ENCODE peak calls at places on chromosome 16, in four cellular contexts. O is GM12878, D is K562, B is H1. K is an unnamed sample.

GRCh38 chr16:63998-64913 is 8.2 kb downstream of the RHBDF1 start:
- DNase-seq in O (no peak), D (no peak), B (no peak), K (no peak)

GRCh38 chr16:85091522-85091910 is 20.8 kb downstream of the CIBAR2 start:
- DNase-seq in O (no peak), D (no peak), B (no peak), K (no peak)

GRCh38 chr16:52578007-52578828 is 31.3 kb upstream of the TOX3 start:
- DNase-seq in O (no peak), D (no peak), B (no peak), K (peak; percentile 82)

GRCh38 chr16:1731073-1731472 is 25.1 kb downstream of the MAPK8IP3 start:
- DNase-seq in O (no peak), D (no peak), B (no peak), K (no peak)

GRCh38 chr16:57883953-57884654 is 81.8 kb upstream of the KIFC3 start:
- DNase-seq in O (no peak), D (no peak), B (peak; percentile 73), K (no peak)

GRCh38 chr16:1771072-1771863 is at the start of gene NME3:
- DNase-seq in O (no peak), D (peak; percentile 85), B (peak; percentile 90), K (peak; percentile 17)

GRCh38 chr16:20897253-20897896 is 2.8 kb downstream of the DCUN1D3 start:
- DNase-seq in O (no peak), D (no peak), B (no peak), K (peak; percentile 36)

GRCh38 chr16:3509470-3509928 is 8.7 kb downstream of the CLUAP1 start:
- DNase-seq in O (peak; percentile 84), D (no peak), B (no peak), K (no peak)

GRCh38 chr16:46577988-46578579 is 43.1 kb downstream of the SHCBP1 start:
- DNase-seq in O (no peak), D (no peak), B (no peak), K (no peak)

GRCh38 chr16:81616321-81617020 is 162.6 kb upstream of the PLCG2 start:
- DNase-seq in O (peak; percentile 54), D (no peak), B (no peak), K (no peak)
- TF ChIP-seq HDAC6 in O (no peak), D (no peak), B (no peak), K (no peak)

GRCh38 chr16:27333549-27333948 is 19.8 kb downstream of the IL4R start:
- DNase-seq in O (no peak), D (no peak), B (no peak), K (no peak)

GRCh38 chr16:27334192-27334764 is 20.5 kb downstream of the IL4R start:
- DNase-seq in O (no peak), D (no peak), B (no peak), K (no peak)

GRCh38 chr16:27330542-27330941 is 16.8 kb downstream of the IL4R start:
- DNase-seq in O (no peak), D (no peak), B (no peak), K (no peak)

GRCh38 chr16:27333104-27333503 is 19.3 kb downstream of the IL4R start:
- DNase-seq in O (no peak), D (no peak), B (no peak), K (no peak)

GRCh38 chr16:27332105-27332504 is 18.3 kb downstream of the IL4R start:
- DNase-seq in O (no peak), D (no peak), B (no peak), K (no peak)
- TF ChIP-seq HDAC6 in O (no peak), D (no peak), B (no peak), K (no peak)

GRCh38 chr16:71933017-71933416 is 37.7 kb downstream of the IST1 start:
- DNase-seq in O (no peak), D (no peak), B (no peak), K (no peak)
- TF ChIP-seq HDAC6 in O (no peak), D (no peak), B (no peak), K (no peak)

DNA sequence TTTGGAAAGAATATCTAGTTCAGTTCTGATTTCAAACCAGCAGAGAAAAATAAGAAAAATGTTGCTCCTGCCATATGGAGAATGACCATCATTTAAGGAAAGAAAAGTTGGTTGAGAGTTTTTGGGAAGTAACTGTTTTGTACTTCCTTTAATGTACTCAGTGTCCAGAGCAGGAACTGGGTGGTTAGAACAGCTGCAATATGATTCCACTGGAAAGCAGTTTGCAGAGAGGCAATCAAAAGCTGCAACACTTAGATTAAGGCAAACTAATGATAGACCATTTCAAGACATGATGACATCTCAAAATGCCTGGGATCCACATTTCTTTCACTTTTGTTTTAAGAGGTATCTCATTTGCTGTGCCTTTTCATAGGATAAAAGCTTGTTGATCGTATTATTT is 313.3 kb upstream of the HSBP1 start:
- DNase-seq in O (no peak), D (no peak), B (no peak), K (no peak)
- TF ChIP-seq HDAC6 in O (no peak), D (no peak), B (no peak), K (no peak)

GRCh38 chr16:22843856-22844255 is 29.9 kb downstream of the HS3ST2 start:
- DNase-seq in O (no peak), D (no peak), B (no peak), K (no peak)
- TF ChIP-seq HDAC6 in O (no peak), D (no peak), B (no peak), K (no peak)

GRCh38 chr16:65059421-65059980 is 62.4 kb downstream of the CDH11 start:
- DNase-seq in O (no peak), D (no peak), B (no peak), K (no peak)
- TF ChIP-seq HDAC6 in O (no peak), D (no peak), B (no peak), K (no peak)

GRCh38 chr16:50201784-50202183 is 48.7 kb downstream of the TENT4B start:
- DNase-seq in O (no peak), D (no peak), B (no peak), K (no peak)

GRCh38 chr16:50203681-50204080 is 50.6 kb downstream of the TENT4B start:
- DNase-seq in O (no peak), D (no peak), B (no peak), K (no peak)

GRCh38 chr16:50204426-50205108 is 51.5 kb downstream of the TENT4B start:
- DNase-seq in O (no peak), D (no peak), B (no peak), K (no peak)

GRCh38 chr16:50198802-50199410 is 45.8 kb downstream of the TENT4B start:
- DNase-seq in O (no peak), D (no peak), B (no peak), K (peak; percentile 60)

DNA sequence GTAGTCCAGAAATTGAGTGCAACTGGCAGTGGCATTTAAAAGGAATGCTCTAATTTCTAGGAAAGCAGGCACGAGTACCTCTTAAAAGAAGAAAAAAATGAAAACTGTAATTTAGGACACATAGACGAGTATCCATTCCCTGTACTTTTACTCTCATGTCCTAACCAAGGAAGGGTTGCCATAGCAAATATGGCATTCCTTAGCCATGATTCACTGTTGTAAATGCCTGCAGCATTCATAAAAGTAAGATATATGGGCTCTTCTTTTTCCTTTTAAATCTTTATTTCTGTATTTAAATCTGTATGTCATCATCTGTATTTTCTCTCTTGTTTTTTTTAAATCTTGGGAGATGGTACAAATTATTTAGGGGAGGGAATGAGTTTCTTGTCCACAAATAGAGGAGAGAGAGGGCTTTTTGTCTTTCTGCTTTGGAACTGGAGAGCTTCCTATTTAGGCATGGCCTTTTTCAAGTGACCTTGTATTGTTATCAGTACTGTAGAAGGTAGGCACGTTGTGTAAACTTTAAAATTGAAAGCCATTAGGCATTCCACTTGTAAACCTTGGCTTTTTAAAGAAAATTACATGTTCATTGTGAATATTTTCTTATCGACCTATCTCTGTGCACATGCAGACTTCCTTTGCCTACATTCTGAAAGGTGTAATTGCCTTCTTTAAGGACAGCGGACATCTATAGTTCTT is 50.0 kb downstream of the TENT4B start:
- DNase-seq in O (no peak), D (no peak), B (no peak), K (peak; percentile 92)
- TF ChIP-seq HDAC6 in O (no peak), D (no peak), B (no peak), K (no peak)

GRCh38 chr16:88064011-88064888 is 113.0 kb downstream of the BANP start:
- DNase-seq in O (no peak), D (no peak), B (no peak), K (no peak)
- TF ChIP-seq HDAC6 in O (no peak), D (no peak), B (no peak), K (no peak)

GRCh38 chr16:10368984-10369551 is 16.8 kb upstream of the ATF7IP2 start:
- DNase-seq in O (no peak), D (peak; percentile 25), B (no peak), K (peak; percentile 47)
- TF ChIP-seq HDAC6 in O (no peak), D (no peak), B (no peak), K (no peak)